ENCODE peak calls at places on chromosomes 12 and 14, in nine cellular contexts. One of them, this sample, is unnamed.
A peak's percentile ranks its signal among the peaks of the same experiment; 100 is the strongest.

GRCh38 chr12:108724054-108724889 is 7.0 kb downstream of the CORO1C start:
- DNase-seq in WTC11: no peak
- DNase-seq in H9: peak; percentile 20
- DNase-seq in HFFc6: peak; percentile 39
- DNase-seq in RWPE1: no peak
- DNase-seq in mucosa of descending colon: no peak
- DNase-seq in GM13976: no peak
- DNase-seq in lower leg skin: no peak
- DNase-seq in HCT116: no peak
- DNase-seq in this sample: no peak

GRCh38 chr14:77303417-77304156 is 17.1 kb downstream of the POMT2 start:
- DNase-seq in mucosa of descending colon: no peak
- DNase-seq in H9: no peak
- DNase-seq in HFFc6: peak; percentile 96
- DNase-seq in lower leg skin: no peak
- DNase-seq in WTC11: no peak
- DNase-seq in HCT116: peak; percentile 54
- DNase-seq in RWPE1: peak; percentile 94
- DNase-seq in GM13976: no peak
- DNase-seq in this sample: no peak

GRCh38 chr14:93115920-93116675 is at the start of gene ITPK1:
- DNase-seq in HFFc6: no peak
- DNase-seq in lower leg skin: peak; percentile 88
- DNase-seq in WTC11: peak; percentile 52
- DNase-seq in GM13976: peak; percentile 88
- DNase-seq in H9: peak; percentile 69
- DNase-seq in RWPE1: peak; percentile 54
- DNase-seq in mucosa of descending colon: peak; percentile 80
- DNase-seq in HCT116: no peak
- DNase-seq in this sample: peak; percentile 83

GRCh38 chr14:85342858-85343607 is 186.9 kb upstream of the FLRT2 start:
- DNase-seq in RWPE1: no peak
- DNase-seq in GM13976: no peak
- DNase-seq in HFFc6: peak; percentile 10
- DNase-seq in mucosa of descending colon: no peak
- DNase-seq in HCT116: no peak
- DNase-seq in lower leg skin: no peak
- DNase-seq in WTC11: no peak
- DNase-seq in H9: no peak
- DNase-seq in this sample: no peak

GRCh38 chr12:83473408-83474095 is 786.8 kb downstream of the TMTC2 start:
- DNase-seq in lower leg skin: no peak
- DNase-seq in GM13976: no peak
- DNase-seq in HCT116: no peak
- DNase-seq in HFFc6: no peak
- DNase-seq in RWPE1: no peak
- DNase-seq in H9: no peak
- DNase-seq in WTC11: no peak
- DNase-seq in mucosa of descending colon: no peak
- DNase-seq in this sample: peak; percentile 7

GRCh38 chr14:101119830-101120571 is 216.5 kb upstream of the RTL1 start:
- DNase-seq in RWPE1: no peak
- DNase-seq in mucosa of descending colon: no peak
- DNase-seq in HCT116: no peak
- DNase-seq in HFFc6: no peak
- DNase-seq in lower leg skin: peak; percentile 76
- DNase-seq in H9: peak; percentile 39
- DNase-seq in WTC11: no peak
- DNase-seq in GM13976: no peak
- DNase-seq in this sample: no peak

GRCh38 chr14:73589128-73589527 is 2.5 kb upstream of the ACOT4 start:
- DNase-seq in HFFc6: no peak
- DNase-seq in mucosa of descending colon: no peak
- DNase-seq in GM13976: no peak
- DNase-seq in HCT116: no peak
- DNase-seq in WTC11: no peak
- DNase-seq in RWPE1: no peak
- DNase-seq in H9: no peak
- DNase-seq in lower leg skin: no peak
- DNase-seq in this sample: no peak

GRCh38 chr12:25014961-25015360 is 66.1 kb upstream of the BCAT1 start:
- DNase-seq in HFFc6: no peak
- DNase-seq in WTC11: no peak
- DNase-seq in GM13976: no peak
- DNase-seq in lower leg skin: no peak
- DNase-seq in mucosa of descending colon: no peak
- DNase-seq in H9: no peak
- DNase-seq in RWPE1: no peak
- DNase-seq in HCT116: no peak
- DNase-seq in this sample: no peak

GRCh38 chr12:61365001-61365400 is 895.2 kb upstream of the USP15 start:
- DNase-seq in WTC11: no peak
- DNase-seq in HFFc6: no peak
- DNase-seq in RWPE1: no peak
- DNase-seq in GM13976: no peak
- DNase-seq in H9: no peak
- DNase-seq in HCT116: no peak
- DNase-seq in mucosa of descending colon: no peak
- DNase-seq in lower leg skin: no peak
- DNase-seq in this sample: no peak

GRCh38 chr12:76952995-76953394 is 74.2 kb upstream of the CSRP2 start:
- DNase-seq in HFFc6: no peak
- DNase-seq in RWPE1: peak; percentile 60
- DNase-seq in lower leg skin: no peak
- DNase-seq in WTC11: no peak
- DNase-seq in H9: peak; percentile 51
- DNase-seq in HCT116: peak; percentile 27
- DNase-seq in GM13976: no peak
- DNase-seq in mucosa of descending colon: no peak
- DNase-seq in this sample: no peak

GRCh38 chr12:26273811-26274210 is 78.4 kb downstream of the SSPN start:
- DNase-seq in RWPE1: no peak
- DNase-seq in H9: no peak
- DNase-seq in HFFc6: no peak
- DNase-seq in GM13976: no peak
- DNase-seq in lower leg skin: no peak
- DNase-seq in mucosa of descending colon: no peak
- DNase-seq in WTC11: no peak
- DNase-seq in HCT116: no peak
- DNase-seq in this sample: no peak

GRCh38 chr12:2372735-2373134 is 319.9 kb downstream of the CACNA1C start:
- DNase-seq in WTC11: no peak
- DNase-seq in GM13976: no peak
- DNase-seq in HCT116: no peak
- DNase-seq in RWPE1: no peak
- DNase-seq in mucosa of descending colon: no peak
- DNase-seq in HFFc6: no peak
- DNase-seq in lower leg skin: no peak
- DNase-seq in H9: no peak
- DNase-seq in this sample: no peak

GRCh38 chr12:50901685-50902113 is 50.6 kb upstream of the HIGD1C start:
- DNase-seq in H9: no peak
- DNase-seq in WTC11: no peak
- DNase-seq in HCT116: no peak
- DNase-seq in RWPE1: no peak
- DNase-seq in HFFc6: no peak
- DNase-seq in GM13976: no peak
- DNase-seq in lower leg skin: no peak
- DNase-seq in mucosa of descending colon: no peak
- DNase-seq in this sample: no peak

DNA sequence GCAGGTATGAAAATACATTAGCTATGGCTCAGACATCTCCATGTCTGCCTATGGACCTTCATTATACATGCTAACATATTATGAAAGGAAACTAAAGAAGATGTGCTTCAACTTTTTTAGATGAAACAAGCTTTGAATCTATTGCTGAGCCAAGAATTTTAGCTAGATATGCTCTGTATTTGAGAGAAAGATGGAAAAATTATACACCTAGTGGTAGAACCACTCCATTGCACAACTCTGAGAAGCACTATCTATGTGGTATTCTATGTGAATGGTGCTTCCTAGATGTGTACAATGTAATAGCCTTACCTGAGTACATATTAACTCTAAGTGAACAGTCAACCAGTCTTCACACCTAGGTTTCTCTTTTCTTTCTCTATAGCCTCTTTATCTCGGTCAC is 17.3 kb downstream of the EPYC start:
- DNase-seq in HCT116: no peak
- DNase-seq in GM13976: no peak
- DNase-seq in HFFc6: no peak
- DNase-seq in mucosa of descending colon: no peak
- DNase-seq in RWPE1: no peak
- DNase-seq in lower leg skin: no peak
- DNase-seq in WTC11: no peak
- DNase-seq in H9: no peak
- DNase-seq in this sample: no peak
- TF ChIP-seq CTCF in HCT116: peak; percentile 47
- TF ChIP-seq CTCF in GM13976: no peak
- TF ChIP-seq CTCF in HFFc6: peak; percentile 64
- TF ChIP-seq CTCF in mucosa of descending colon: no peak
- TF ChIP-seq CTCF in RWPE1: no peak
- TF ChIP-seq CTCF in lower leg skin: no peak
- TF ChIP-seq CTCF in WTC11: no peak
- TF ChIP-seq CTCF in H9: peak; percentile 52
- TF ChIP-seq CTCF in this sample: no peak

GRCh38 chr12:53683494-53683893 is 7.6 kb upstream of the ATP5MC2 start:
- DNase-seq in RWPE1: no peak
- DNase-seq in H9: no peak
- DNase-seq in WTC11: no peak
- DNase-seq in HCT116: no peak
- DNase-seq in mucosa of descending colon: no peak
- DNase-seq in HFFc6: no peak
- DNase-seq in lower leg skin: no peak
- DNase-seq in GM13976: no peak
- DNase-seq in this sample: no peak
- TF ChIP-seq CTCF in RWPE1: no peak
- TF ChIP-seq CTCF in H9: no peak
- TF ChIP-seq CTCF in WTC11: no peak
- TF ChIP-seq CTCF in HCT116: no peak
- TF ChIP-seq CTCF in mucosa of descending colon: no peak
- TF ChIP-seq CTCF in HFFc6: no peak
- TF ChIP-seq CTCF in lower leg skin: no peak
- TF ChIP-seq CTCF in GM13976: no peak
- TF ChIP-seq CTCF in this sample: no peak

GRCh38 chr12:92237262-92237661 is 91.6 kb upstream of the BTG1 start:
- DNase-seq in lower leg skin: no peak
- DNase-seq in H9: no peak
- DNase-seq in mucosa of descending colon: no peak
- DNase-seq in WTC11: no peak
- DNase-seq in GM13976: no peak
- DNase-seq in HCT116: no peak
- DNase-seq in HFFc6: no peak
- DNase-seq in RWPE1: no peak
- DNase-seq in this sample: no peak

GRCh38 chr12:92244036-92244435 is 98.4 kb upstream of the BTG1 start:
- DNase-seq in lower leg skin: no peak
- DNase-seq in HCT116: no peak
- DNase-seq in mucosa of descending colon: no peak
- DNase-seq in WTC11: no peak
- DNase-seq in RWPE1: no peak
- DNase-seq in GM13976: no peak
- DNase-seq in H9: no peak
- DNase-seq in HFFc6: no peak
- DNase-seq in this sample: no peak

GRCh38 chr12:92242917-92243316 is 97.3 kb upstream of the BTG1 start:
- DNase-seq in GM13976: no peak
- DNase-seq in mucosa of descending colon: no peak
- DNase-seq in RWPE1: no peak
- DNase-seq in HCT116: no peak
- DNase-seq in H9: no peak
- DNase-seq in WTC11: no peak
- DNase-seq in HFFc6: no peak
- DNase-seq in lower leg skin: no peak
- DNase-seq in this sample: no peak
- TF ChIP-seq CTCF in GM13976: no peak
- TF ChIP-seq CTCF in mucosa of descending colon: no peak
- TF ChIP-seq CTCF in RWPE1: no peak
- TF ChIP-seq CTCF in HCT116: no peak
- TF ChIP-seq CTCF in H9: no peak
- TF ChIP-seq CTCF in WTC11: no peak
- TF ChIP-seq CTCF in HFFc6: no peak
- TF ChIP-seq CTCF in lower leg skin: no peak
- TF ChIP-seq CTCF in this sample: no peak

GRCh38 chr12:5513406-5513805 is 81.5 kb downstream of the NTF3 start:
- DNase-seq in mucosa of descending colon: no peak
- DNase-seq in HCT116: no peak
- DNase-seq in HFFc6: no peak
- DNase-seq in GM13976: no peak
- DNase-seq in H9: peak; percentile 15
- DNase-seq in lower leg skin: peak; percentile 64
- DNase-seq in WTC11: no peak
- DNase-seq in RWPE1: no peak
- DNase-seq in this sample: no peak

GRCh38 chr12:5512585-5512970 is 80.7 kb downstream of the NTF3 start:
- DNase-seq in HFFc6: no peak
- DNase-seq in lower leg skin: peak; percentile 66
- DNase-seq in WTC11: no peak
- DNase-seq in GM13976: no peak
- DNase-seq in RWPE1: no peak
- DNase-seq in H9: peak; percentile 35
- DNase-seq in HCT116: no peak
- DNase-seq in mucosa of descending colon: no peak
- DNase-seq in this sample: no peak

GRCh38 chr12:5511256-5511643 is 79.3 kb downstream of the NTF3 start:
- DNase-seq in RWPE1: no peak
- DNase-seq in HCT116: no peak
- DNase-seq in WTC11: no peak
- DNase-seq in HFFc6: no peak
- DNase-seq in mucosa of descending colon: no peak
- DNase-seq in lower leg skin: no peak
- DNase-seq in H9: no peak
- DNase-seq in GM13976: no peak
- DNase-seq in this sample: no peak

GRCh38 chr12:5510251-5510805 is 78.4 kb downstream of the NTF3 start:
- DNase-seq in lower leg skin: no peak
- DNase-seq in HFFc6: no peak
- DNase-seq in RWPE1: no peak
- DNase-seq in HCT116: no peak
- DNase-seq in mucosa of descending colon: no peak
- DNase-seq in GM13976: no peak
- DNase-seq in H9: peak; percentile 26
- DNase-seq in WTC11: no peak
- DNase-seq in this sample: no peak

GRCh38 chr12:5511644-5512584 is 80.0 kb downstream of the NTF3 start:
- DNase-seq in mucosa of descending colon: peak; percentile 66
- DNase-seq in lower leg skin: peak; percentile 84
- DNase-seq in H9: peak; percentile 61
- DNase-seq in HFFc6: peak; percentile 24
- DNase-seq in WTC11: peak; percentile 65
- DNase-seq in HCT116: peak; percentile 18
- DNase-seq in RWPE1: no peak
- DNase-seq in GM13976: peak; percentile 40
- DNase-seq in this sample: peak; percentile 37
- TF ChIP-seq CTCF in mucosa of descending colon: peak; percentile 29
- TF ChIP-seq CTCF in lower leg skin: no peak
- TF ChIP-seq CTCF in H9: peak; percentile 84
- TF ChIP-seq CTCF in HFFc6: peak; percentile 88
- TF ChIP-seq CTCF in WTC11: peak; percentile 34
- TF ChIP-seq CTCF in HCT116: peak; percentile 80
- TF ChIP-seq CTCF in RWPE1: no peak
- TF ChIP-seq CTCF in GM13976: no peak
- TF ChIP-seq CTCF in this sample: peak; percentile 22

GRCh38 chr14:21408152-21408551 is 24.3 kb upstream of the SUPT16H start:
- DNase-seq in mucosa of descending colon: no peak
- DNase-seq in GM13976: no peak
- DNase-seq in lower leg skin: no peak
- DNase-seq in H9: no peak
- DNase-seq in HFFc6: peak; percentile 64
- DNase-seq in WTC11: no peak
- DNase-seq in HCT116: no peak
- DNase-seq in RWPE1: peak; percentile 44
- DNase-seq in this sample: no peak
- TF ChIP-seq CTCF in mucosa of descending colon: no peak
- TF ChIP-seq CTCF in GM13976: no peak
- TF ChIP-seq CTCF in lower leg skin: no peak
- TF ChIP-seq CTCF in H9: no peak
- TF ChIP-seq CTCF in HFFc6: no peak
- TF ChIP-seq CTCF in WTC11: no peak
- TF ChIP-seq CTCF in HCT116: no peak
- TF ChIP-seq CTCF in RWPE1: no peak
- TF ChIP-seq CTCF in this sample: no peak